ENCODE peak calls at places on chromosomes 4 and X, in ten cellular contexts. B is cerebellum; Y is amygdala; G is Ammon's horn; X is A172; J is colonic mucosa; Q is activated T-helper 9 cell treated with anti-CD3 and anti-CD28 coated beads, Interleukin-2, amount 50 U/mL, for 16 hours; A is iris pigment epithelial cell; K is HepG2; M is endothelial cell. U is an unnamed sample.
A peak's percentile ranks its signal among the peaks of the same experiment; 100 is the strongest.

GRCh38 chr4:785332-786073 is 40.4 kb downstream of the CPLX1 start:
- DNase-seq in B (no peak), Y (no peak), G (no peak), X (no peak), J (peak; percentile 27), Q (no peak), A (no peak), K (no peak), M (no peak), U (no peak)

GRCh38 chr4:16122225-16122624 is 38.4 kb upstream of the PROM1 start:
- DNase-seq in B (no peak), Y (no peak), G (no peak), X (no peak), J (peak; percentile 9), Q (no peak), A (no peak), K (no peak), M (no peak), U (no peak)

GRCh38 chr4:128608006-128608405 is 201.5 kb upstream of the JADE1 start:
- DNase-seq in B (no peak), Y (no peak), G (no peak), X (no peak), J (no peak), Q (no peak), A (no peak), K (no peak), M (no peak), U (no peak)

GRCh38 chr4:8394125-8394524 is 46.4 kb downstream of the ACOX3 start:
- DNase-seq in B (no peak), Y (peak; percentile 55), G (peak; percentile 81), X (no peak), J (peak; percentile 52), Q (no peak), A (peak; percentile 82), K (no peak), M (no peak), U (no peak)

GRCh38 chrX:31170792-31171191 is 99.0 kb upstream of the FTHL17 start:
- DNase-seq in B (no peak), Y (no peak), G (no peak), X (no peak), J (no peak), Q (no peak), A (no peak), K (no peak), M (no peak), U (no peak)

GRCh38 chr4:162239992-162240769 is 76.4 kb upstream of the FSTL5 start:
- DNase-seq in B (no peak), Y (no peak), G (no peak), X (no peak), J (no peak), Q (no peak), A (no peak), K (no peak), M (no peak), U (no peak)

GRCh38 chrX:153900806-153901752 is 3.4 kb upstream of the AVPR2 start:
- DNase-seq in B (no peak), Y (no peak), G (peak; percentile 28), X (peak; percentile 94), J (peak; percentile 53), Q (peak; percentile 38), A (peak; percentile 90), K (no peak), M (no peak), U (peak; percentile 89)

GRCh38 chrX:55489315-55490009 is at the start of gene USP51:
- DNase-seq in B (peak; percentile 56), Y (peak; percentile 52), G (peak; percentile 40), X (no peak), J (peak; percentile 39), Q (no peak), A (peak; percentile 26), K (no peak), M (peak; percentile 40), U (no peak)

GRCh38 chr4:76278583-76278982 is 27.1 kb downstream of the FAM47E start:
- DNase-seq in B (no peak), Y (no peak), G (no peak), X (no peak), J (no peak), Q (no peak), A (no peak), K (no peak), M (no peak), U (no peak)